ENCODE peak calls at places on chromosome 4, in six cellular contexts. B, U, Y, W, N and H are unnamed samples.

GRCh38 chr4:184370711-184371389 is 103.5 kb downstream of the IRF2 start:
- DNase-seq in B (no peak), U (no peak), Y (no peak), W (peak; percentile 75), N (no peak), H (no peak)

GRCh38 chr4:57023104-57023503 is 44.4 kb downstream of the POLR2B start:
- DNase-seq in B (no peak), U (no peak), Y (no peak), W (peak; percentile 92), N (peak; percentile 99), H (no peak)

GRCh38 chr4:48653217-48654014 is 126.7 kb downstream of the FRYL start:
- DNase-seq in B (peak; percentile 5), U (peak; percentile 37), Y (peak; percentile 64), W (peak; percentile 85), N (no peak), H (peak; percentile 10)

GRCh38 chr4:39048291-39048690 is 13.7 kb upstream of the KLHL5 start:
- DNase-seq in B (no peak), U (no peak), Y (no peak), W (no peak), N (no peak), H (no peak)

GRCh38 chr4:180190382-180190781 is 2052.8 kb upstream of the TENM3 start:
- DNase-seq in B (no peak), U (no peak), Y (no peak), W (no peak), N (no peak), H (no peak)

GRCh38 chr4:184163813-184164212 is 53.9 kb downstream of the ENPP6 start:
- DNase-seq in B (peak; percentile 63), U (peak; percentile 88), Y (no peak), W (peak; percentile 6), N (peak; percentile 45), H (peak; percentile 72)

GRCh38 chr4:173218411-173219125 is 50.0 kb downstream of the GALNT7 start:
- DNase-seq in B (no peak), U (no peak), Y (no peak), W (peak; percentile 91), N (peak; percentile 59), H (no peak)

GRCh38 chr4:77795339-77795738 is 23.8 kb downstream of the CNOT6L start:
- DNase-seq in B (no peak), U (no peak), Y (no peak), W (no peak), N (no peak), H (no peak)

GRCh38 chr4:2413821-2414610 is 4.4 kb downstream of the ZFYVE28 start:
- DNase-seq in B (no peak), U (peak; percentile 63), Y (no peak), W (no peak), N (peak; percentile 24), H (no peak)

GRCh38 chr4:6198278-6198677 is 2.1 kb downstream of the JAKMIP1 start:
- DNase-seq in B (no peak), U (no peak), Y (no peak), W (no peak), N (no peak), H (no peak)

GRCh38 chr4:41693629-41694028 is 54.9 kb downstream of the PHOX2B start:
- DNase-seq in B (no peak), U (peak; percentile 55), Y (no peak), W (peak; percentile 17), N (peak; percentile 54), H (no peak)

GRCh38 chr4:22607382-22607781 is 85.4 kb upstream of the GBA3 start:
- DNase-seq in B (no peak), U (peak; percentile 46), Y (peak; percentile 67), W (peak; percentile 41), N (peak; percentile 62), H (peak; percentile 28)

GRCh38 chr4:1050486-1051213 is 39.2 kb downstream of the FGFRL1 start:
- DNase-seq in B (no peak), U (no peak), Y (no peak), W (no peak), N (no peak), H (peak; percentile 55)

GRCh38 chr4:68375667-68376559 is 26.0 kb upstream of the YTHDC1 start:
- DNase-seq in B (peak; percentile 6), U (peak; percentile 81), Y (no peak), W (peak; percentile 54), N (peak; percentile 96), H (peak; percentile 22)

GRCh38 chr4:101201421-101201820 is 145.9 kb downstream of the PPP3CA start:
- DNase-seq in B (no peak), U (no peak), Y (no peak), W (no peak), N (no peak), H (no peak)

GRCh38 chr4:67151376-67152343 is 393.6 kb downstream of the CENPC start:
- DNase-seq in B (no peak), U (no peak), Y (no peak), W (no peak), N (no peak), H (peak; percentile 13)

GRCh38 chr4:38131371-38132139 is 171.4 kb downstream of the PTTG2 start:
- DNase-seq in B (no peak), U (peak; percentile 80), Y (no peak), W (peak; percentile 72), N (no peak), H (no peak)

GRCh38 chr4:79317711-79318110 is 8.2 kb downstream of the NAA11 start:
- DNase-seq in B (no peak), U (no peak), Y (no peak), W (no peak), N (no peak), H (no peak)

GRCh38 chr4:39134674-39135073 is 47.7 kb upstream of the WDR19 start:
- DNase-seq in B (no peak), U (no peak), Y (no peak), W (no peak), N (peak; percentile 7), H (no peak)

GRCh38 chr4:25535278-25535677 is 120.4 kb upstream of the SLC34A2 start:
- DNase-seq in B (no peak), U (no peak), Y (no peak), W (peak; percentile 18), N (no peak), H (peak; percentile 12)

GRCh38 chr4:8158710-8159521 is at the start of gene ABLIM2:
- DNase-seq in B (peak; percentile 98), U (peak; percentile 98), Y (peak; percentile 99), W (peak; percentile 94), N (peak; percentile 93), H (peak; percentile 99)

GRCh38 chr4:148426643-148427042 is 15.6 kb downstream of the NR3C2 start:
- DNase-seq in B (no peak), U (peak; percentile 14), Y (no peak), W (no peak), N (no peak), H (no peak)

GRCh38 chr4:148430847-148431246 is 11.4 kb downstream of the NR3C2 start:
- DNase-seq in B (no peak), U (no peak), Y (no peak), W (no peak), N (no peak), H (no peak)

GRCh38 chr4:148431401-148431800 is 10.8 kb downstream of the NR3C2 start:
- DNase-seq in B (no peak), U (no peak), Y (no peak), W (no peak), N (no peak), H (no peak)

GRCh38 chr4:148425327-148426110 is 16.7 kb downstream of the NR3C2 start:
- DNase-seq in B (no peak), U (peak; percentile 11), Y (no peak), W (no peak), N (no peak), H (no peak)
- TF ChIP-seq CTCF in B (peak; percentile 36), U (peak; percentile 43), Y (no peak), W (no peak), N (peak; percentile 27), H (no peak)

DNA sequence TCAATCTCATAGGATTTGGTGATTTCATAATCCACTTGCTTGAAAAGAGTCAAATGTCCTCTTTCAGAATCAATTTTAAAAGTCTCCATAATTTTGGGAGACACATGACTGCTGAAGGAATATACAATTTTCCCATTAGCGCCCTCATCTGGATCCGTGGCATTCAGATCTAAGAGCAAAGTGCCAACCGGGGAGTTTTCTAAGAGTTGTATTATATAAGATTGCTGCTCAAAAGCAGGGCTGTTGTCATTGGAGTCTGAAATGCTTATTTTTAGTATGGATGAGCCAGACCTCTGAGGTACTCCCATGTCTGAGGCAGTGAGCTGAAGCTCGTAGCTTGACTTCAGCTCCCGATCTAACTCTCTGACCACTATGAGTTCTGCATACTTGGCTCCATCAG is 1.2 kb downstream of the PCDH18 start:
- DNase-seq in B (no peak), U (peak; percentile 35), Y (no peak), W (peak; percentile 30), N (peak; percentile 45), H (no peak)
- TF ChIP-seq CTCF in B (peak; percentile 44), U (peak; percentile 67), Y (no peak), W (peak; percentile 60), N (peak; percentile 71), H (peak; percentile 16)

DNA sequence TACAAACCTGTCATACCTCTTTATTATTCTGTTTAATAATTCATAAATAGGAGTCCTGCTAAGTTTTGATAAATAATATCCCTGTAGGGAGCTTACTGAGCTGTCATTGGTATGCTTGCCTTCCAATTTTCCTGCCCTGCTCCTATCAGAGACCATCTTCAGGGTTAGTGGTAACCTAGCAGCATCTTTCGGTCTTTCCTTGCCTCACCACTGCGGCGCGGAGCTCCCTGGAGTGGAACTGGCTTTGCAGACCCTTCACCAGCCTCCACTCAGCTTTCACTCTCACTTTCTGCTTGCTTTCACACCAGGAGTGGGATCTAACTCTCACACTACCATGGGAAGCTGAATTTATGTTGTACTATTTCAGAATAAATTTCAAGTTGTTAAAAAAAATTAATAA is 481.7 kb upstream of the ATOH1 start:
- DNase-seq in B (no peak), U (peak; percentile 26), Y (no peak), W (no peak), N (no peak), H (no peak)
- TF ChIP-seq CTCF in B (no peak), U (no peak), Y (no peak), W (no peak), N (no peak), H (no peak)

DNA sequence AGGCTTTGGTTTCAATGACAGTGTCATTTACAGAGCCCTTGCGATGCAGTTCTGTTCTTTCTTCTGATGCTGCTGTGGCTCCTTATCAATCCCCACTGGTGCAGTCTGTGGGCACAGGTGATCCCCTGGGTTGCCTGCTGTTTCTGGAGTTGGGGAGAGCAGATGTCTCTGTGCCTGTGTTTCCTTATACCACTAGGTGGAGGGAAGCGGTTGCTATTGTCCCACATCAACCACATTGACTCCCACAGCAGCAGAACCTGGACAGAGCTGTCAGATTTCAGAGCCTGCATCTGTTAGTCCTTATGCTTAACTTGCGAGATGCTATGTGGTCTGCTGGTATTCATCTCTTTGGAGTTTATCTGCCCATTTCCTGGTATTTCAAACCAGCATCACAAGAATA is 57.7 kb downstream of the NEIL3 start:
- DNase-seq in B (no peak), U (peak; percentile 68), Y (no peak), W (peak; percentile 72), N (peak; percentile 26), H (no peak)
- TF ChIP-seq CTCF in B (peak; percentile 33), U (peak; percentile 50), Y (no peak), W (peak; percentile 8), N (peak; percentile 48), H (peak; percentile 18)

DNA sequence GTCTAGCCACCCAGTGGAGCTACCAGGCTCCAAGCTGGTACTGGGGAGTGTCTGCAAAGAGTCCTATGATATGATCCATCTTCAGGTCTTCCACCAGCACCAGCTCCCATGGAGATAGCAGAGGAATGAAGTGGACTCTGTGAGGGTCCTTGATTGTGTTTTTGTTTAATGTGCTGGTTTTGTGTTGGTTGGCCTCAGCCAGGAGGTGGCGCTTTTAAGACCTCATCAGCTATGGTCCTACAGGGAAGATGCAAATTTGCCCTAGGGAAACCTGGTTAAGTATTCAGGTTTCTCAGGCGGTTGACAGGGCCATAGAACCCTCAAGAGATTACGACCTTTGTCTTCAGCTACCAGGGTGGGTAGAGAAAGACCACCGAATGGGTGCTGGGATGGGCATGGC is 1141.1 kb downstream of the STIM2 start:
- DNase-seq in B (no peak), U (peak; percentile 26), Y (no peak), W (no peak), N (no peak), H (no peak)
- TF ChIP-seq CTCF in B (no peak), U (peak; percentile 42), Y (no peak), W (no peak), N (no peak), H (no peak)